ENCODE peak calls at places on chromosomes 7 and 10, in nine cellular contexts. P is stomach, O is HL-60, N is GM23338, K is H1, S is spleen, I is prostate gland, C is breast epithelium, M is sigmoid colon. W is an unnamed sample.
A peak's percentile ranks its signal among the peaks of the same experiment; 100 is the strongest.

GRCh38 chr10:75293456-75293840 is 57.7 kb upstream of the COMTD1 start:
- DNase-seq in N (no peak), K (no peak), O (no peak), S (no peak), I (no peak), M (no peak), P (no peak), C (no peak), W (no peak)

GRCh38 chr10:11593612-11594011 is 17.8 kb downstream of the USP6NL start:
- DNase-seq in O (no peak), I (no peak), S (no peak), M (no peak), C (no peak), K (no peak), N (no peak), P (no peak), W (no peak)

GRCh38 chr10:13268841-13269240 is 31.0 kb downstream of the PHYH start:
- DNase-seq in I (no peak), N (peak; percentile 27), P (no peak), C (no peak), S (no peak), K (no peak), O (no peak), M (no peak), W (no peak)

GRCh38 chr10:58320351-58321065 is 14.3 kb upstream of the UBE2D1 start:
- DNase-seq in P (no peak), K (no peak), M (no peak), C (no peak), N (no peak), S (no peak), O (no peak), I (no peak), W (no peak)

GRCh38 chr7:115340828-115341227 is 418.9 kb downstream of the MDFIC start:
- DNase-seq in P (no peak), C (no peak), I (no peak), K (no peak), S (no peak), M (no peak), O (no peak), N (peak; percentile 20), W (no peak)

GRCh38 chr10:34731885-34732701 is 83.0 kb downstream of the PARD3 start:
- DNase-seq in S (no peak), K (no peak), N (no peak), I (no peak), C (no peak), O (no peak), P (no peak), M (no peak), W (no peak)

GRCh38 chr10:47145290-47145934 is 154.6 kb upstream of the GDF10 start:
- DNase-seq in O (no peak), N (no peak), I (no peak), C (no peak), P (no peak), S (no peak), K (no peak), M (no peak), W (no peak)

GRCh38 chr7:135320277-135320676 is 86.6 kb downstream of the STRA8 start:
- DNase-seq in C (peak; percentile 58), I (peak; percentile 31), P (peak; percentile 79), O (no peak), S (no peak), N (no peak), M (peak; percentile 82), K (no peak), W (no peak)

GRCh38 chr7:73894851-73895441 is 34.0 kb downstream of the TMEM270 start:
- DNase-seq in M (peak; percentile 92), I (no peak), P (no peak), S (no peak), C (peak; percentile 65), O (no peak), K (no peak), N (no peak), W (peak; percentile 95)

GRCh38 chr7:73892003-73892975 is 31.3 kb downstream of the TMEM270 start:
- DNase-seq in K (no peak), P (peak; percentile 46), O (no peak), M (no peak), C (peak; percentile 56), N (no peak), I (peak; percentile 33), S (no peak), W (no peak)

GRCh38 chr7:73895626-73896025 is 34.7 kb downstream of the TMEM270 start:
- DNase-seq in S (no peak), M (no peak), N (no peak), I (no peak), P (no peak), K (no peak), O (no peak), C (no peak), W (no peak)

GRCh38 chr7:73891178-73891885 is 30.4 kb downstream of the TMEM270 start:
- DNase-seq in C (no peak), O (no peak), N (peak; percentile 44), I (no peak), M (no peak), S (no peak), K (no peak), P (no peak), W (no peak)

DNA sequence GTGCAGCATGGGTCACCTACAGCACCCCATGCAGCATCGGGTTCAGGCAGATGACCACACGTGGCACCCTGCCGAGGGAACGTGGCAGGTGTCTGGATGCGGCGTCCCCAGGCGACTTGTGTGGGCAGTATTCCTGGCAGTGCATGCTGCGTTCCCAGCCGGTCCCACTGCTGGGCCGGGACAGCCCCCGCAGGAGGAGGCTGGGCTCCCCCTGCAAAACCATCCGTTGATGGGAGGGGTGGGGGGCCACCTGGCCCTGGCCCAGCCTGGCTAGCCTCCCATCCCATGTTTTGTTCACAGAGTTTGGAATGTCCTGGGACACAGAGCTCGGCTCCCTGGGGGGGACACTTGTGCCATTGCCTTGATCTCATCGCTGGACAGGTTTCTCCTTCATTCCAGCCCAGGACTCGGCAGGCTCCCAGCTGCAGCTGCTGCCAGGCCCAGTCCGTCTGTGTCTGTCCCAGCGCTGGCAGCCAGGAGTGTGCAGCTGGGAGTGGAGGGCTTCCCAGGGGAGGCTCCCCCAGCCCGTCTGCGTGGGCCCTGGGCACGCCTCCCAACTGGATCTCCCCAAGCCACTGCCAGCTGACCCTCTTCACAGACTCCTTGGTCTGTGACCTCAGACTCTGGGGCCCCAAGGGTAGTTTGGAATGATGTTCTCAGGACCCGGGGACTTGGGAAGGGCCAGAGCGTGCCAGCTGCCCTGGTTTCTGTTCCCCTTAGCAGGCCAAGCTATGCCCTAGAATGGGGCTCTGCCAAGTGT is 32.6 kb downstream of the TMEM270 start:
- DNase-seq in N (no peak), M (peak; percentile 87), S (no peak), I (peak; percentile 33), O (no peak), C (peak; percentile 88), P (no peak), K (no peak), W (peak; percentile 86)
- TF ChIP-seq POLR2AphosphoS5 in N (no peak), M (peak; percentile 37), S (no peak), I (peak; percentile 27), O (no peak), C (peak; percentile 53), P (no peak), K (no peak), W (no peak)

GRCh38 chr10:99534456-99534938 is 1.8 kb downstream of the NKX2-3 start:
- DNase-seq in M (no peak), K (no peak), S (no peak), I (no peak), O (no peak), C (no peak), P (no peak), N (no peak), W (no peak)
- H3K4me3 ChIP-seq in M (peak overlapping the region; percentile 79), K (no peak overlapping the region), S (peak overlapping the region; percentile 64), I (no peak overlapping the region), O (no peak overlapping the region), C (peak overlapping the region; percentile 41), P (peak overlapping the region; percentile 51), N (peak overlapping the region; percentile 49), W (peak overlapping the region; percentile 50)

GRCh38 chr7:64996305-64996704 is 5.5 kb upstream of the ZNF117 start:
- DNase-seq in S (no peak), K (no peak), N (no peak), P (no peak), O (no peak), M (no peak), C (no peak), I (no peak), W (no peak)

GRCh38 chr7:64997927-64998391 is 7.1 kb upstream of the ZNF117 start:
- DNase-seq in N (peak; percentile 79), S (no peak), O (no peak), M (peak; percentile 73), K (no peak), C (peak; percentile 68), P (peak; percentile 75), I (peak; percentile 71), W (no peak)

GRCh38 chr7:64999165-65000004 is 7.1 kb downstream of the ERV3-1 start:
- DNase-seq in C (no peak), O (peak; percentile 88), K (no peak), I (no peak), N (no peak), M (no peak), S (peak; percentile 80), P (peak; percentile 57), W (no peak)

GRCh38 chr7:64998865-64999164 is 7.7 kb downstream of the ERV3-1 start:
- DNase-seq in P (no peak), S (no peak), I (no peak), C (no peak), O (no peak), M (no peak), K (no peak), N (no peak), W (no peak)

GRCh38 chr7:64997164-64997908 is 6.5 kb upstream of the ZNF117 start:
- DNase-seq in N (no peak), I (no peak), M (no peak), P (no peak), C (no peak), K (no peak), O (no peak), S (no peak), W (no peak)
- TF ChIP-seq POLR2AphosphoS5 in N (no peak), I (no peak), M (no peak), P (no peak), C (no peak), K (no peak), O (no peak), S (no peak), W (no peak)

GRCh38 chr7:6227294-6227846 is 45.1 kb downstream of the CYTH3 start:
- DNase-seq in P (no peak), I (no peak), M (no peak), K (no peak), C (no peak), O (no peak), S (no peak), N (no peak), W (no peak)

GRCh38 chr7:6226194-6226799 is 46.1 kb downstream of the CYTH3 start:
- DNase-seq in O (no peak), S (no peak), N (no peak), M (no peak), P (no peak), K (no peak), C (no peak), I (no peak), W (no peak)

GRCh38 chr7:6232130-6232529 is 40.3 kb downstream of the CYTH3 start:
- DNase-seq in P (no peak), O (peak; percentile 36), K (no peak), C (no peak), S (no peak), M (no peak), I (no peak), N (no peak), W (no peak)

GRCh38 chr7:6231184-6231583 is 41.2 kb downstream of the CYTH3 start:
- DNase-seq in K (no peak), C (no peak), S (no peak), I (no peak), P (no peak), M (no peak), O (no peak), N (no peak), W (no peak)

GRCh38 chr7:6228865-6229264 is 43.6 kb downstream of the CYTH3 start:
- DNase-seq in M (no peak), K (no peak), P (no peak), O (peak; percentile 66), C (no peak), S (no peak), N (no peak), I (no peak), W (no peak)
- H3K4me3 ChIP-seq in M (no peak overlapping the region), K (no peak overlapping the region), P (no peak overlapping the region), O (no peak overlapping the region), C (no peak overlapping the region), S (no peak overlapping the region), N (no peak overlapping the region), I (no peak overlapping the region), W (no peak overlapping the region)